ENCODE peak calls at places on chromosomes 16 and 17, in nine cellular contexts. J is PC-3, Y is CD14-positive monocyte, E is fibroblast of the aortic adventitia, G is ACHN, V is nephron progenitor cell, T is NCI-H187, C is astrocyte, X is GF-D8. Q is an unnamed sample.

GRCh38 chr17:53822764-53823163 is at the start of gene KIF2B:
- DNase-seq in J (no peak), Y (no peak), E (no peak), G (no peak), V (no peak), T (no peak), C (no peak), X (no peak), Q (no peak)

GRCh38 chr17:81867123-81867951 is 3.8 kb downstream of the ARHGDIA start:
- DNase-seq in J (peak; percentile 56), Y (no peak), E (peak; percentile 63), G (no peak), V (no peak), T (no peak), C (no peak), X (peak; percentile 61), Q (no peak)

GRCh38 chr16:51994597-51994996 is 552.3 kb downstream of the TOX3 start:
- DNase-seq in J (peak; percentile 44), Y (no peak), E (no peak), G (peak; percentile 87), V (no peak), T (peak; percentile 52), C (no peak), X (no peak), Q (no peak)

GRCh38 chr17:50141026-50141749 is 9.3 kb downstream of the PPP1R9B start:
- DNase-seq in J (no peak), Y (no peak), E (no peak), G (no peak), V (no peak), T (no peak), C (no peak), X (no peak), Q (no peak)

GRCh38 chr17:6427284-6427781 is 7.6 kb downstream of the AIPL1 start:
- DNase-seq in J (peak; percentile 48), Y (no peak), E (peak; percentile 34), G (peak; percentile 52), V (no peak), T (no peak), C (peak; percentile 51), X (no peak), Q (peak; percentile 19)

GRCh38 chr16:10594312-10594950 is 14.0 kb upstream of the EMP2 start:
- DNase-seq in J (peak; percentile 71), Y (no peak), E (no peak), G (no peak), V (no peak), T (no peak), C (no peak), X (no peak), Q (no peak)

GRCh38 chr17:6259899-6260298 is 175.0 kb downstream of the AIPL1 start:
- DNase-seq in J (no peak), Y (no peak), E (no peak), G (no peak), V (no peak), T (no peak), C (no peak), X (no peak), Q (no peak)

GRCh38 chr17:21190078-21190477 is 23.9 kb downstream of the TMEM11 start:
- DNase-seq in J (no peak), Y (no peak), E (no peak), G (no peak), V (no peak), T (no peak), C (no peak), X (no peak), Q (no peak)

GRCh38 chr16:4452674-4453073 is 21.8 kb downstream of the NMRAL1 start:
- DNase-seq in J (no peak), Y (no peak), E (no peak), G (no peak), V (no peak), T (no peak), C (no peak), X (no peak), Q (no peak)

Q was measured in effector memory CD4-positive, alpha-beta T cell.